ENCODE peak calls at places on chromosomes 13 and 19, in five cellular contexts. D is heart left ventricle; K is Calu3; G is CD8-positive, alpha-beta T cell; X is AG09319. T is an unnamed sample.

GRCh38 chr19:19997656-19998268 is 41.5 kb downstream of the ZNF682 start:
- DNase-seq in D (peak), K (no peak), G (peak), X (no peak), T (peak)

GRCh38 chr19:13169769-13170168 is 19.6 kb downstream of the IER2 start:
- DNase-seq in D (no peak), G (no peak), X (no peak), K (peak), T (no peak)

GRCh38 chr19:38674388-38675133 is 27.1 kb downstream of the ACTN4 start:
- DNase-seq in G (no peak), X (no peak), K (no peak), D (peak), T (no peak)

GRCh38 chr13:51524846-51525566 is 59.3 kb upstream of the WDFY2 start:
- DNase-seq in G (no peak), D (no peak), K (no peak), X (no peak), T (no peak)

GRCh38 chr13:48590141-48590863 is 57.4 kb upstream of the RCBTB2 start:
- DNase-seq in G (peak), D (no peak), K (no peak), X (no peak), T (no peak)

GRCh38 chr13:111387945-111388600 is 67.6 kb downstream of the TEX29 start:
- DNase-seq in K (no peak), G (peak), D (peak), X (no peak), T (no peak)

GRCh38 chr13:77381059-77381458 is 54.2 kb upstream of the MYCBP2 start:
- DNase-seq in G (no peak), X (no peak), D (no peak), K (no peak), T (no peak)

GRCh38 chr13:71632721-71633120 is 234.3 kb downstream of the DACH1 start:
- DNase-seq in K (no peak), D (no peak), G (no peak), X (no peak), T (no peak)

GRCh38 chr19:11435833-11436313 is 438 bp downstream of the PRKCSH start:
- DNase-seq in G (no peak), K (peak), X (no peak), D (no peak), T (no peak)

GRCh38 chr19:19552811-19553210 is 14.7 kb downstream of the CILP2 start:
- DNase-seq in D (no peak), X (no peak), G (no peak), K (peak), T (no peak)

GRCh38 chr19:1129535-1129934 is 25.7 kb downstream of the GPX4 start:
- DNase-seq in D (no peak), K (no peak), G (no peak), X (no peak), T (no peak)

GRCh38 chr13:60329221-60329983 is 67.6 kb upstream of the TDRD3 start:
- DNase-seq in G (no peak), K (peak), X (peak), D (no peak), T (no peak)

GRCh38 chr19:41013359-41013758 is 22.3 kb downstream of the CYP2B6 start:
- DNase-seq in D (no peak), X (no peak), G (no peak), K (no peak), T (no peak)

GRCh38 chr19:12052571-12053169 is at the start of gene ZNF878:
- DNase-seq in X (peak), G (peak), D (peak), K (peak), T (peak)

GRCh38 chr13:31322025-31322424 is 122.2 kb downstream of the B3GLCT start:
- DNase-seq in X (peak), K (no peak), D (no peak), G (no peak), T (no peak)

GRCh38 chr13:47862841-47863240 is 138.2 kb downstream of the SUCLA2 start:
- DNase-seq in X (no peak), D (no peak), G (no peak), K (no peak), T (no peak)

GRCh38 chr13:112056284-112056727 is 10.6 kb upstream of the SOX1 start:
- DNase-seq in X (no peak), K (no peak), G (no peak), D (no peak), T (no peak)

GRCh38 chr13:49563513-49563912 is 21.8 kb downstream of the RCBTB1 start:
- DNase-seq in X (no peak), D (no peak), G (no peak), K (no peak), T (no peak)

GRCh38 chr13:53206455-53206854 is 177.8 kb downstream of the OLFM4 start:
- DNase-seq in D (no peak), X (no peak), K (no peak), G (no peak), T (no peak)

GRCh38 chr19:34269968-34270621 is 15.7 kb downstream of the GARRE1 start:
- DNase-seq in G (peak), D (peak), X (no peak), K (peak), T (peak)

GRCh38 chr19:18741566-18742121 is 49.5 kb downstream of the COMP start:
- DNase-seq in K (peak), D (peak), X (no peak), G (no peak), T (no peak)

DNA sequence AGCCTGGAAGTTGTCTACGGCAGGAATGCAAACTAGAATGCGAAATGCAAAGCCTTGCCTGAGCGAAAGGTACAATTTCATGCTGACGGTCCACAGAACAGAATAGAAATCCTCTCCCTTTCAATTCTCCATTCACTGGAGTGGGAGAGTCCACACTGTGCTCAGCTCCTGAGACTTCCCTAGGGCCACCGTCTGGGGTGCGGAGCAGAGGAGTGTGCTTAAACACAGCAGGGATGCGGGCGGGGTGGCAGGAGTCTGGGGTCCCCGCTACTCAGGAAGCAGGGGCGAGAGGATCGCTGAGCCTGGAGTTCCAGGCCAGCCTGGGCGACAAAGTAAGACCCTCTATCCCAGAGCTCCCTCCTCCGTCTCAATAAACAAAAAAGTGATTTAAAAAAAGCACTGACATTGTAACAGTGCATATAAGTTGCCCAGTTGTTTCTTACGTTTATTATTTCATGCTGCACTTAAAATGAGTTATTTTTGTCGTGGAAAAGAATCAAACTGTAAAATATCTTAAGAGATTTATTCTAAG is 614 bp upstream of the ZNF816 start:
- DNase-seq in G (no peak), D (peak), X (no peak), K (no peak), T (no peak)
- TF ChIP-seq CTCF in G (no peak), D (no peak), X (no peak), K (no peak), T (no peak)

GRCh38 chr13:37608750-37609339 is 10.3 kb upstream of the POSTN start:
- DNase-seq in D (no peak), K (no peak), G (no peak), X (no peak), T (no peak)
- TF ChIP-seq CTCF in D (peak), K (no peak), G (no peak), X (peak), T (no peak)

GRCh38 chr19:43532962-43533545 is at the start of gene ZNF575:
- DNase-seq in G (peak), X (peak), K (peak), D (peak), T (peak)
- TF ChIP-seq CTCF in G (no peak), X (no peak), K (no peak), D (no peak), T (no peak)

DNA sequence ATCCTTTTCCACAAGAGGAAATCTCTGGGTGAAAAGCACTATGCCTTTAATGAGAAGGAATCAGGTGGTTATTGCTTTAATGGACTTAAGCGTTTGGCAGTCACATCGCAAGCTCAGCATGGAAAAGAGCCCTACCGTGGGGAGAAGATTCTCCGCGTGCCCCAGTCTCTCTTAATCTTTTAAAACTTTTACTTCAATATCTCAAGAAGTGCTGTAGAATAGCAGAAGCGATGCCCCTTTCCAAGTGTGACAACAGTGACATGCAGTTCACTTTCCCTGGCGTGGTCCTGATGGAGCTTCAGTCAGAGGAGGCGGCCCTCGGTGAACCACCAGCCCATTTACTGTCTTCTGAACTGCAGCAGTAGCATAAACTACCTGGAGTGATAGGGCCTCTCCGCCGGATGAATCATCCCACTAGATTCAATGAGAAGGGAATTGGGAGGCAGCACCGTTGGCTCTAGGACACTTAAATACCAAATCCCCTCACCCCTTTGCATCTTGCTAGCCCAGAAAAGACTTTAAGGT is 112.7 kb upstream of the GPR12 start:
- DNase-seq in X (no peak), D (no peak), G (no peak), K (no peak), T (no peak)
- TF ChIP-seq CTCF in X (no peak), D (no peak), G (no peak), K (no peak), T (peak)

DNA sequence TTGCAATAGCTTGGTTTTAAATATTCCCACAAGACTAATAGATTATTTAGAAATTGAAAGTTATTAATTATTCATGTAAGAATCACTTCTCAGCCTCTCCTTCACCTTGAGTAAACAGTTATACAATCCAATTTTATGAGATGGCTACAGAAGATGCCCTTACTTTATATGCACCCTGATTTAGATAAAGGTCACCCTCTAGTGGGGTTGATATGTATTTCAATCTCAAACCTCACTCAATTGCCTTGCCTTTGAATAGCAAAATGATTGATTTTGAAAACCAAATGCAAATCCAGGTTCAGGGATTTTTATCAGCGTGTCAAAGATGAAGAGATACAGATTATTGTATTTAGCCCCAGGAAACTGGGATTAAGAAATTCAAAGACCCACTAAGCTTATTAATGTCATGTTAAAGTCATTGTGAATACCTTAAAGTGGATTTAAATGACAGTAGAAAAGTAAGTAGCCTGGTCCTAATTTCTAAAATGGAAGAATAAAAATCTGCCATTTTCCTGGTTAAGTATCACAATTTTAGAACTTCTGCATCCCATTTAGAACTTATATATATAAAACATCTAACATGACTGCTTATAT is 305.1 kb downstream of the ITGBL1 start:
- DNase-seq in K (no peak), D (no peak), G (no peak), X (peak), T (no peak)
- TF ChIP-seq CTCF in K (no peak), D (peak), G (peak), X (peak), T (no peak)

DNA sequence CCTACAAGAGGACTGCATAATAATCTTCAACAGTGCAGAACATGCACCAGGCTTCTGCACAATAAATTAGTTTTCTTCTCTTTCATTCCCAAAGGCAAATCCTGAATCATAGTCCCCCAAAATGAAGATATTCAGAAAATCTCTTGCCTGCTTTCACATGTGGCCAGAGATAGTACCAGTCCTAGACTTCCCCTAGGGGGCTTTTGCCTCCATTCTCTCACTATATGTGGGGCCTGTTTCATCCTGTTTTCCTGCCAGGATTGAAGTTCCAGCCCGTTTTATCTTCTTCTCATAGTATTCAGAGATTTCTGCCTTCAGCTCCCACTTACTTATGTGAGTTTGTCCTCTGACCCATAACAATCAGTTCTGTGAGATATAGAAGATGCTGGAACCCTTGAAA is 421.8 kb upstream of the PCDH9 start:
- DNase-seq in K (no peak), G (no peak), D (no peak), X (no peak), T (no peak)
- TF ChIP-seq CTCF in K (no peak), G (no peak), D (no peak), X (no peak), T (no peak)

GRCh38 chr19:45444318-45445041 is 20.8 kb upstream of the ERCC1 start:
- DNase-seq in D (peak), K (peak), X (peak), G (peak), T (peak)
- TF ChIP-seq CTCF in D (no peak), K (no peak), X (no peak), G (no peak), T (no peak)

GRCh38 chr13:23570931-23571330 is 719 bp downstream of the TNFRSF19 start:
- DNase-seq in D (no peak), K (no peak), G (no peak), X (no peak), T (no peak)

GRCh38 chr13:23574421-23574820 is 4.2 kb downstream of the TNFRSF19 start:
- DNase-seq in K (no peak), X (no peak), D (no peak), G (no peak), T (no peak)

GRCh38 chr13:23567792-23568480 is 2.3 kb upstream of the TNFRSF19 start:
- DNase-seq in G (no peak), D (no peak), X (no peak), K (peak), T (no peak)

GRCh38 chr13:23572836-23573235 is 2.6 kb downstream of the TNFRSF19 start:
- DNase-seq in D (no peak), X (no peak), G (no peak), K (no peak), T (no peak)

DNA sequence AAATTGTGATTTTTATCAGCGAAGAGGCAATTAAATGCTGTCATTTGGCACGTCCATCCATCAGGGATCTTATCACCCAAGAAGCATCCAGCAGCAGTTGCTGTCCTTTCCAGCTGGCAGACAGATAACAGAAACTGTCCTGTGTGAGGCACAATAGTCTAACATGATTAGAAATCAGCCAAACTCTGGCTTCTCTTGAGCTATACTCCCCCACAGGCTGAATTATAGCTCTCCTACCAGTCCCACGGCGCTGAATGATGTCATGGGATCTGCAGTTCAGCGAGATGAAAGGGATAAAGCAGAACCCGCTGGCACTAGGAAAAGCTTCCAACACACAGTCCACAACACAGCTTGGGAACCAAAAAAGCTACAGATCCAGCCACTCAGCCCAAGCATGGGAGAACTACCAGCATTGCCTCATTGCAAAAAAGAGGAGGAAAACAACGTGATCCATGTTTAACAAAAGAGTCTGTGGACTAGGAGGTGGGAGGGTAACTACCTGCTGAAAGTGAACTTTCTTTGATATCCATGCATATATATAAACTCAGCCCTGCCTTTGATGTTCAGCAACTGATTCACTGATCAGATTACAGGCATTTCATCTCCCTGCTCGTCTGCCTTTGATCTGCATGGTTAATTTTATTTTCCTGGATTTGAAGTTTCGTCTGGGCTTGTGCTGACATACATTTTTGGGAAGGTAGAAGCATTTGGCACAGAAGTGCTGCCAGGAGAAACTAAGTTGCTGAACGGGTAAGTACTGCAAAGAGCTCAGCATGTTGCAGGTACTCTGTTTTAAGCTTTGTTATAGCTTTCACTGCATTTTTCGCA is at the start of gene TNFRSF19:
- DNase-seq in D (peak), K (no peak), X (no peak), G (no peak), T (no peak)
- TF ChIP-seq CTCF in D (no peak), K (no peak), X (no peak), G (no peak), T (no peak)

GRCh38 chr19:47813995-47814328 is 7.8 kb upstream of the CRX start:
- DNase-seq in G (no peak), X (no peak), K (no peak), D (no peak), T (no peak)

DNA sequence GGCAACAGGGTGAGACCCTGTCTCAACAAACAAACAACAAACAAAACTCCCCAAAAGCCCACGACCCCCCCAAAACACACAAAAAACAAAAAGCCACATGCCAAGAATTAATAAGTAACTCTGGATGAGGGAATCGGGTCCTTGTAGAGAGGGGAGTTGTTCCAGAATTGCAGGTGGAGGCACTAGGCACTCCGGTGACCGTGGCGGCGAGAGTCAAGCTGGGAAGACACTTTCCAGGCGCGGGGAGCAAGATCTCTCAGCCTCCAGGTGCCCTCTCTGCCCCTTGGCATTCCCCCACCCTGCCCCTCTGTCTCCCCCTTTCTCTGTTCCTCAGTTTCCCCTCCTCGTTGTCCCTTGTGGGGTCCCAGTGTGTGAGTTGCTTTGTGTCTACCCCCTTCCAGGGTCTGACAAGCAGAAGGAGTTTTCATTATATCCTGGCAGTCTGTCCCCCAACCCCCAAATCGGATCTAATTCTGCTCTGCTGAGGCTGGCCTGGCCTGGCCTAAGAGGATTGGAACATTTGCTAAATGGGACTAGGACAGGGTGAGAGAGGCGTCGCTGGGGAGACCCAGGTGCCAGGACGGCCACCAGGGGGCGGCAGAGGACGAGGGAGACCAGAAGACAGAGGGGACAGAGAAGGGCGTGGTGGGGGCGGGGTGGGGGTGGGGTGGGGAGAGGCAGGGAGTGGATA is 8.3 kb upstream of the CRX start:
- DNase-seq in G (peak), K (peak), X (peak), D (peak), T (peak)
- TF ChIP-seq CTCF in G (peak), K (peak), X (peak), D (peak), T (peak)

GRCh38 chr19:35554076-35554475 is 8.7 kb downstream of the TMEM147 start:
- DNase-seq in G (no peak), D (no peak), X (no peak), K (no peak), T (no peak)

GRCh38 chr19:35556025-35556590 is 7.3 kb downstream of the ATP4A start:
- DNase-seq in G (no peak), D (no peak), X (no peak), K (no peak), T (no peak)

GRCh38 chr19:35553385-35554000 is 8.1 kb downstream of the TMEM147 start:
- DNase-seq in X (no peak), G (no peak), K (no peak), D (no peak), T (no peak)

GRCh38 chr19:35556846-35557538 is 6.5 kb downstream of the ATP4A start:
- DNase-seq in X (no peak), K (no peak), G (no peak), D (no peak), T (no peak)

GRCh38 chr19:35555301-35556005 is 8.0 kb downstream of the ATP4A start:
- DNase-seq in G (no peak), X (no peak), K (peak), D (no peak), T (no peak)
- TF ChIP-seq CTCF in G (no peak), X (peak), K (peak), D (no peak), T (no peak)

T was measured in natural killer cell.